ENCODE peak calls at places on chromosome 11, in four cellular contexts. O is neural progenitor cell; W is tibial nerve; S is naive thymus-derived CD4-positive, alpha-beta T cell. I is an unnamed sample.
A peak's percentile ranks its signal among the peaks of the same experiment; 100 is the strongest.

GRCh38 chr11:75342966-75343870 is 8.2 kb downstream of the ARRB1 start:
- DNase-seq in S (no peak), W (no peak), O (peak; percentile 53), I (no peak)

GRCh38 chr11:88629496-88629895 is 292.0 kb upstream of the CTSC start:
- DNase-seq in O (no peak), W (no peak), S (no peak), I (no peak)

GRCh38 chr11:60111793-60112192 is 23.3 kb downstream of the MS4A2 start:
- DNase-seq in W (no peak), S (no peak), O (no peak), I (no peak)

GRCh38 chr11:122214567-122214966 is 98.6 kb upstream of the BLID start:
- DNase-seq in S (no peak), O (no peak), W (no peak), I (no peak)

GRCh38 chr11:115170133-115170815 is 333.9 kb downstream of the CADM1 start:
- DNase-seq in O (peak; percentile 53), W (peak; percentile 37), S (no peak), I (no peak)

GRCh38 chr11:132925825-132926469 is 606.4 kb downstream of the OPCML start:
- DNase-seq in S (no peak), O (no peak), W (no peak), I (no peak)

GRCh38 chr11:69001301-69002081 is 11.6 kb downstream of the MRGPRF start:
- DNase-seq in S (no peak), O (no peak), W (no peak), I (no peak)

GRCh38 chr11:16280256-16280682 is 76.1 kb downstream of the SOX6 start:
- DNase-seq in S (no peak), O (no peak), W (no peak), I (no peak)

GRCh38 chr11:62879554-62879953 is 1.1 kb upstream of the SLC3A2 start:
- DNase-seq in S (no peak), O (no peak), W (peak; percentile 64), I (peak; percentile 62)

GRCh38 chr11:47565340-47566165 is at the start of gene PTPMT1:
- DNase-seq in O (peak; percentile 80), S (peak; percentile 47), W (peak; percentile 31), I (peak; percentile 64)

GRCh38 chr11:70109903-70110302 is 31.8 kb downstream of the ANO1 start:
- DNase-seq in W (no peak), O (no peak), S (no peak), I (no peak)

GRCh38 chr11:64447717-64448598 is 89.0 kb downstream of the RPS6KA4 start:
- DNase-seq in S (no peak), W (peak; percentile 9), O (no peak), I (no peak)

GRCh38 chr11:107116358-107116757 is 98.1 kb upstream of the GUCY1A2 start:
- DNase-seq in S (no peak), O (no peak), W (no peak), I (no peak)

GRCh38 chr11:92846542-92847125 is 122.8 kb upstream of the MTNR1B start:
- DNase-seq in S (no peak), O (no peak), W (no peak), I (no peak)

GRCh38 chr11:75659836-75660235 is 9.0 kb downstream of the MAP6 start:
- DNase-seq in S (no peak), O (no peak), W (no peak), I (no peak)

GRCh38 chr11:8813658-8814057 is 97.3 kb upstream of the AKIP1 start:
- DNase-seq in S (peak; percentile 8), O (peak; percentile 90), W (peak; percentile 45), I (peak; percentile 86)

GRCh38 chr11:60310407-60310998 is 16.6 kb upstream of the MS4A6E start:
- DNase-seq in W (peak; percentile 49), S (no peak), O (no peak), I (no peak)

GRCh38 chr11:64989416-64989815 is 7.4 kb downstream of the BATF2 start:
- DNase-seq in O (no peak), S (no peak), W (no peak), I (no peak)

GRCh38 chr11:75563978-75564552 is 2.0 kb downstream of the SERPINH1 start:
- DNase-seq in W (peak; percentile 39), S (no peak), O (peak; percentile 91), I (peak; percentile 84)

GRCh38 chr11:271316-271715 is 6.9 kb upstream of the NLRP6 start:
- DNase-seq in S (no peak), W (no peak), O (no peak), I (no peak)

GRCh38 chr11:9158898-9159391 is 67.5 kb upstream of the SCUBE2 start:
- DNase-seq in O (no peak), W (no peak), S (no peak), I (no peak)

GRCh38 chr11:96760815-96761214 is 371.0 kb downstream of the JRKL start:
- DNase-seq in O (no peak), S (no peak), W (no peak), I (no peak)

GRCh38 chr11:91446267-91446666 is 778.4 kb upstream of the FAT3 start:
- DNase-seq in W (no peak), O (no peak), S (no peak), I (no peak)

GRCh38 chr11:44310456-44311272 is 725 bp upstream of the ALX4 start:
- DNase-seq in S (no peak), O (peak; percentile 67), W (no peak), I (no peak)

GRCh38 chr11:130202009-130202817 is 42.6 kb downstream of the ST14 start:
- DNase-seq in O (no peak), W (no peak), S (no peak), I (no peak)

GRCh38 chr11:109527496-109527895 is 105.5 kb downstream of the C11orf87 start:
- DNase-seq in S (no peak), W (no peak), O (no peak), I (no peak)

GRCh38 chr11:66689661-66690590 is 12.2 kb upstream of the RBM4B start:
- DNase-seq in W (no peak), S (no peak), O (no peak), I (no peak)

GRCh38 chr11:123771664-123772063 is 17.3 kb upstream of the OR6X1 start:
- DNase-seq in S (no peak), O (no peak), W (no peak), I (no peak)

GRCh38 chr11:69553416-69554357 is 72.2 kb downstream of the LINC01488 start:
- DNase-seq in W (no peak), S (no peak), O (no peak), I (no peak)

GRCh38 chr11:83938148-83938547 is 652.0 kb upstream of the CCDC90B start:
- DNase-seq in O (no peak), W (no peak), S (no peak), I (no peak)

GRCh38 chr11:67024410-67024809 is 1.5 kb downstream of the SYT12 start:
- DNase-seq in W (no peak), S (peak; percentile 80), O (no peak), I (no peak)

GRCh38 chr11:27456140-27456801 is 16.3 kb downstream of the LGR4 start:
- DNase-seq in W (no peak), O (no peak), S (no peak), I (no peak)

GRCh38 chr11:30992513-30992849 is 377.1 kb downstream of the DCDC1 start:
- DNase-seq in W (no peak), O (no peak), S (no peak), I (no peak)

GRCh38 chr11:30991376-30991775 is 378.2 kb downstream of the DCDC1 start:
- DNase-seq in O (no peak), S (no peak), W (no peak), I (no peak)

GRCh38 chr11:30987819-30988218 is 381.7 kb downstream of the DCDC1 start:
- DNase-seq in S (no peak), O (no peak), W (no peak), I (no peak)

GRCh38 chr11:30990625-30991348 is 378.8 kb downstream of the DCDC1 start:
- DNase-seq in O (no peak), S (no peak), W (no peak), I (no peak)

DNA sequence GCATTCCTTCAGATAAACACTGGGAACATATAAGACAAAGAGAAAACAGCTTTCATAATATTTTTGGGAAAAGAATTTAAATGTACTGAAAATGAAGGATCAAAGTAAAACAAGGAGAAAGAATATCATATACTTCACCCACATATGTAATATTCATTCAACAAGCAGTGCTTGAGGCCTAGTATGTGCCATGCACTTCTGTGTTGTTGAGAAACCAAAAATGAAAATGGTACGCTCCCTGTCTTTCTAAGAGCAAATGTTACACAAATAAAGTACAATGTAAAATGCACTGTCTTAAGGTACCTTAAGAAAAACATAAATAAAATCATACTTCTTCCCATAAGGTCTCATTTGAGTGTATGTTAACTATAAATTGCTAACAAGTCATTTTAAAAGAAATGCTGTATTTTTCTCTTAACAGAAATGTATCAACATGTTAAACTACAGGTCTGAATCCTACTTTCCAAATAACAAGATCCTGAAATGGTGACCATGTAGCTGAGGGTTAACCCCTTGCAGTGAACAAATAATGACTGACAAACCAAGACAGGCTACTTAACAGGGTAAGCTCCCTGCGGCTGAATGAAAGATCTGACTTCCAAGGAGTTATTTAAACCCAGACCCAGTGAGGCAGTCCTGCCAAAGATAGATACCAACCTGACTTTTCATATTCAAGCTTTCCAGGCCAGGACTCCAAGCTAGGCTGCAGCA is 377.6 kb downstream of the DCDC1 start:
- DNase-seq in S (no peak), O (peak; percentile 28), W (no peak), I (no peak)
- H3K4me3 ChIP-seq in S (no peak overlapping the region), O (no peak overlapping the region), W (no peak overlapping the region), I (no peak overlapping the region)

GRCh38 chr11:10322401-10322800 is 17.5 kb downstream of the ADM start:
- DNase-seq in O (no peak), S (no peak), W (no peak), I (no peak)
- H3K4me3 ChIP-seq in O (no peak overlapping the region), S (no peak overlapping the region), W (no peak overlapping the region), I (no peak overlapping the region)

GRCh38 chr11:2383823-2384722 is 7.0 kb downstream of the CD81 start:
- DNase-seq in S (no peak), O (no peak), W (no peak), I (no peak)
- H3K4me3 ChIP-seq in S (no peak overlapping the region), O (no peak overlapping the region), W (peak overlapping the region; percentile 14), I (no peak overlapping the region)

GRCh38 chr11:105033344-105033743 is 1.6 kb downstream of the CASP1 start:
- DNase-seq in O (no peak), S (no peak), W (no peak), I (no peak)
- H3K4me3 ChIP-seq in O (no peak overlapping the region), S (peak overlapping the region; percentile 70), W (peak overlapping the region; percentile 44), I (no peak overlapping the region)

GRCh38 chr11:12286606-12287005 is 90.8 kb upstream of the PARVA start:
- DNase-seq in O (no peak), S (no peak), W (peak; percentile 4), I (peak; percentile 42)
- H3K4me3 ChIP-seq in O (no peak overlapping the region), S (no peak overlapping the region), W (no peak overlapping the region), I (no peak overlapping the region)

I was measured in right atrium auricular region.